ENCODE peak calls at places on chromosomes 12 and 14, in four cellular contexts. J is H1, H is GM12891, K is HepG2. C is an unnamed sample.

GRCh38 chr12:4435537-4435936 is 10.1 kb downstream of the FGF6 start:
- DNase-seq in J (peak), H (no peak), K (no peak), C (no peak)

GRCh38 chr12:14560904-14561574 is 6.6 kb downstream of the PLBD1 start:
- DNase-seq in J (no peak), H (no peak), K (no peak), C (no peak)

GRCh38 chr12:93918262-93918661 is 230.1 kb upstream of the PLXNC1 start:
- DNase-seq in J (no peak), H (no peak), K (no peak), C (no peak)

GRCh38 chr14:57060276-57060956 is 208.3 kb downstream of the EXOC5 start:
- DNase-seq in J (no peak), H (peak), K (no peak), C (no peak)

GRCh38 chr12:131827961-131828534 is at the start of gene MMP17:
- DNase-seq in J (peak), H (peak), K (no peak), C (peak)

GRCh38 chr14:34981743-34982420 is 910 bp upstream of the SRP54 start:
- DNase-seq in J (no peak), H (no peak), K (no peak), C (no peak)

GRCh38 chr12:25984759-25985158 is 26.3 kb downstream of the RASSF8 start:
- DNase-seq in J (no peak), H (no peak), K (no peak), C (no peak)

GRCh38 chr14:36344211-36344610 is 23.8 kb upstream of the MBIP start:
- DNase-seq in J (no peak), H (no peak), K (no peak), C (no peak)

GRCh38 chr12:87687362-87687761 is 341.8 kb downstream of the C12orf50 start:
- DNase-seq in J (no peak), H (no peak), K (no peak), C (no peak)

GRCh38 chr14:78608998-78609787 is 439.0 kb downstream of the NRXN3 start:
- DNase-seq in J (no peak), H (no peak), K (no peak), C (no peak)

GRCh38 chr12:24661657-24662096 is 287.2 kb downstream of the BCAT1 start:
- DNase-seq in J (no peak), H (no peak), K (peak), C (no peak)

GRCh38 chr12:107091989-107092641 is 1.2 kb downstream of the CRY1 start:
- DNase-seq in J (no peak), H (no peak), K (peak), C (no peak)

GRCh38 chr12:50017653-50018052 is 7.6 kb downstream of the RACGAP1 start:
- DNase-seq in J (no peak), H (no peak), K (no peak), C (no peak)

GRCh38 chr12:42104087-42104486 is 40.6 kb downstream of the GXYLT1 start:
- DNase-seq in J (no peak), H (no peak), K (no peak), C (no peak)

GRCh38 chr14:32593290-32593942 is 264.3 kb downstream of the AKAP6 start:
- DNase-seq in J (no peak), H (no peak), K (no peak), C (no peak)

GRCh38 chr14:81303258-81303935 is 82.6 kb upstream of the GTF2A1 start:
- DNase-seq in J (no peak), H (no peak), K (peak), C (no peak)

GRCh38 chr12:132071837-132072384 is 72.2 kb downstream of the DDX51 start:
- DNase-seq in J (no peak), H (no peak), K (no peak), C (no peak)

GRCh38 chr12:96766232-96766631 is 140.8 kb upstream of the NEDD1 start:
- DNase-seq in J (no peak), H (no peak), K (peak), C (no peak)

GRCh38 chr14:33848706-33849454 is 102.0 kb downstream of the EGLN3 start:
- DNase-seq in J (peak), H (no peak), K (peak), C (no peak)

GRCh38 chr14:73503648-73504047 is 12.9 kb downstream of the RIOX1 start:
- DNase-seq in J (no peak), H (no peak), K (no peak), C (no peak)

GRCh38 chr12:52529417-52529816 is 9.2 kb upstream of the KRT5 start:
- DNase-seq in J (no peak), H (no peak), K (no peak), C (no peak)

GRCh38 chr12:45613855-45614254 is 115.7 kb upstream of the ARID2 start:
- DNase-seq in J (no peak), H (no peak), K (no peak), C (no peak)

GRCh38 chr12:111221296-111222026 is 147.4 kb downstream of the PHETA1 start:
- DNase-seq in J (no peak), H (no peak), K (no peak), C (no peak)

GRCh38 chr14:24954037-24954696 is 95.8 kb downstream of the STXBP6 start:
- DNase-seq in J (no peak), H (no peak), K (no peak), C (no peak)

GRCh38 chr12:80648866-80649265 is 58.6 kb upstream of the MYF6 start:
- DNase-seq in J (no peak), H (no peak), K (no peak), C (no peak)

GRCh38 chr14:23544511-23545447 is 6.8 kb downstream of the ZFHX2 start:
- DNase-seq in J (peak), H (no peak), K (no peak), C (no peak)

DNA sequence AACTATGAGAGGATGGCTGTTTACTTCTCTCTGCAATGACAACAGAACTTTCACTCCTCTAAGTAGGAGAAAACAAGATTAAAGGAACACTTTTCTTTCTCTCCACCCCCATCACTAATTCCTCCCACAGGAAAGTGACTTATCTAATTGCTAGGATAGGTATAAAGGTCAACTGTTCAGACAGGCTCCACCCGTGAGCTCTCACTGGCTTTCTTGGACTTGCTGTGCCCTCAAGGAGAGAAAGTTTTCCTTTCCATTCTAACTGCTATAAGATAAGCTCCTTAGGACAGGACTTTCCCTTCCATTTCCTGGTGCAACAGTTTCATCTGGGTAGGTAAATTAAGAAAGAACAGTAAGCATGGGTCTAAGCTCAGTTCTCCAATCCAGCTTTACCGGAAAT is 4.8 kb downstream of the SLC41A2 start:
- DNase-seq in J (no peak), H (no peak), K (no peak), C (no peak)
- TF ChIP-seq TAF1 in J (no peak), H (no peak), K (no peak), C (no peak)

GRCh38 chr12:102182635-102183034 is 15.0 kb downstream of the PMCH start:
- DNase-seq in J (no peak), H (no peak), K (no peak), C (no peak)
- TF ChIP-seq POLR2AphosphoS5 in J (no peak), H (no peak), K (no peak), C (no peak)

GRCh38 chr14:99793213-99794155 is at the start of gene EML1:
- DNase-seq in J (peak), H (peak), K (peak), C (peak)

GRCh38 chr14:99794156-99794780 is 1.1 kb downstream of the EML1 start:
- DNase-seq in J (no peak), H (no peak), K (no peak), C (no peak)

GRCh38 chr14:99791476-99792283 is 1.5 kb upstream of the EML1 start:
- DNase-seq in J (no peak), H (no peak), K (no peak), C (no peak)

GRCh38 chr14:99790978-99791376 is 2.2 kb upstream of the EML1 start:
- DNase-seq in J (no peak), H (no peak), K (no peak), C (no peak)

DNA sequence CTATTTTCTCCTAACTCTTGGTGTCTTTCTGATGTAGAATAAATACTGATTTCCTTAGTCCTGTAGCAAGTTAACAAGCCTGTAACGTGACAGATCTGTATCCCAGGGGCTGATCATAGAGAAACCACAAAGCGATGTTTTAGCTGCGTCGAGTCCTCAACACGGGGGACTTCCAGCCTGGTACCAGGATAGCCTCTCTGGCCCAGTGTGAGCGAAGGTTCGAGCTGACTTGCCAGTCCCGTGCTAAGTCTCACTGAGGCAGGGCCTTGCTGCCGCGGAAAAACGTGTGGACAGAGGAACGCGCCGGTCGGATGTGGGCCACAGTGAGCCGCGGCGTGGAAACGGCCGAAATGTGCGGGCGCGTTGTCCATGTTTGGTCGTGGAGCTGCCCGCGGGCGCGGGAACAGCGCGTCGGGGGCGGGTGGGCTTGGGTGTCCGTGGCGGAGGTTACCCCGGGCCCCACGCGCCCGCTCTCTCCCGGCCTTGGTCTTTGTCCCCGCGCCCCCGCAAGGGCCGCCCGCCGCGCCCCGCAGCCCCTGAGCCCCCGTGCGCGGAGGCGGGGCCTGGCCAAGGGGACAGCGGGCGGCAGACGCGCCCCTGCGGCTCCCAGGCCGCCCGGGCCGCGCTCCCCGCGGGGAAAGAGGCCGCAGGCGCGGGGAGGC is 531 bp upstream of the EML1 start:
- DNase-seq in J (no peak), H (no peak), K (no peak), C (no peak)
- TF ChIP-seq TAF1 in J (no peak), H (no peak), K (no peak), C (no peak)

GRCh38 chr14:101554991-101555668 is 6.2 kb upstream of the DIO3 start:
- DNase-seq in J (no peak), H (no peak), K (peak), C (no peak)

GRCh38 chr14:101557811-101558738 is 3.2 kb upstream of the DIO3 start:
- DNase-seq in J (no peak), H (no peak), K (peak), C (no peak)

GRCh38 chr14:101556131-101556530 is 5.2 kb upstream of the DIO3 start:
- DNase-seq in J (no peak), H (no peak), K (no peak), C (no peak)

GRCh38 chr14:101557321-101557695 is 4.0 kb upstream of the DIO3 start:
- DNase-seq in J (no peak), H (no peak), K (no peak), C (no peak)

DNA sequence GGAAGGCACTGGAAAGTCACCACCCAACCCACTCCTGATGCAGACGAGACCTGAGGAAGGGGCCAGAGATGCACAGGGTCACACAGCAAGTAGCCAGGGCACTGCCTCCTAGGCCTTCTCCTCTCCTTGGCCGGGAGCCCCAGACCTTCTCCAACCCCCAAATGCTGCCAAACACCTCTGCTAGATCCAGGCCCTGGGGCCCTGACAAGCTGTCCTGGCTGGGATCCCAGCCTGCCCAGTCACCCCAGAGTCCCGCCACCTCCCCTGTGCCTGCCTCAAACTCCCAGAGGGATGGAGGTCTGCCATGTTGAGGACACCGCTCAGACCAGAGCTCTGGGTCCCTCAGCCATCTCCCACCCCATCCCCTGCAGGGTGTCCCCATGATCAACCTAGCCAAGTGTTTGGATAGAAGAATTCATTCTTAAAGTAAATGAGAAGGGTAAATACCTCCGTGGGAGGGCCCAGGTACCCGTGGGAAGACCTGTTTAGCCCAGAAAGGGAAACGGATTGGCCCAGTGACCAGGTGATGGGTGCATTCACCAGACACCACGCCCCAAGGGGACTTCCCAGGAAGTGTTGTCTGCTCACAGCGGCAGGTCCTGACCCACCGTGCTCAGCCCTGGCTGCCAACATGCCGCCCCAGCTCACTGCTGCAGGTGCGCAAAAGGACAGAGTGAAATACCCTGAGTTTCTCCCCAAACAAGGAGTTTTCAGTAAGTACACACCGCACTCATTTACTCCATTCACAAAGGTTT is 4.6 kb upstream of the DIO3 start:
- DNase-seq in J (no peak), H (no peak), K (no peak), C (no peak)
- TF ChIP-seq POLR2AphosphoS5 in J (no peak), H (no peak), K (no peak), C (no peak)

GRCh38 chr14:68950111-68950510 is 29.0 kb downstream of the ACTN1 start:
- DNase-seq in J (no peak), H (no peak), K (peak), C (no peak)
- TF ChIP-seq TAF1 in J (no peak), H (no peak), K (no peak), C (no peak)

DNA sequence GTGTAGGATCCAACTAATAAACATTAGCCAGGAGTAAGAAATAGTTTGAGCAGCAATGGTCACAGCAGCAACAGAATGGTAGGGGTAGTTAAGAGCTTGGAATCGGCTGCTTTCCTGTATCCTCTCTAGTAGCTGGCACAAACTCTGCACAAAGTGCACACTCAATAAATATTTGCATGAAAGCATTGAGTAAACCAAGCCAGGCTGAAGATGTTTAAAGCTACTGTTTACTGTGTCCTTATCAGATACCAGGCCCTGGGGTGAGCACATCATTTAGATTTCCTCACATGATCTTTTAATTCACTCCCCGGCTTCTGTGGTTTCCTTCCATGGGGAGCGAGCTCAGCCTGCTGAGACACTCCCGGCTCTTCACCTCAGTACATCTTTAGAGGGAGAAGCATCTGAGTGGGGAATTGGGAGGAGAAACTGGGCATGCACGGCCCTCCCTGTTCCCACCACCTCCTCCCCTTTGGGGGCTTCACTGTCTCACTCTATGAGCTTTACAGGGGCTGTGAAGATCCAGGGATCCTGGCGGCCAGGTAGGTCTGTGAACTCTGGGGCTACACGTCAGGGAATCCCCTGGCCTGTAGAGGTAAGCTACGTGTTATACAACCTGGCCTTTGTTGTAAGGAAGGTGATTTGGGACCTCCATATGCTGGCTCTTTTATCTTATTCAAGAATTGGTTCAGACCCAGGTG is 107.2 kb upstream of the VASH1 start:
- DNase-seq in J (no peak), H (no peak), K (peak), C (no peak)
- TF ChIP-seq POLR2AphosphoS5 in J (no peak), H (no peak), K (no peak), C (no peak)

DNA sequence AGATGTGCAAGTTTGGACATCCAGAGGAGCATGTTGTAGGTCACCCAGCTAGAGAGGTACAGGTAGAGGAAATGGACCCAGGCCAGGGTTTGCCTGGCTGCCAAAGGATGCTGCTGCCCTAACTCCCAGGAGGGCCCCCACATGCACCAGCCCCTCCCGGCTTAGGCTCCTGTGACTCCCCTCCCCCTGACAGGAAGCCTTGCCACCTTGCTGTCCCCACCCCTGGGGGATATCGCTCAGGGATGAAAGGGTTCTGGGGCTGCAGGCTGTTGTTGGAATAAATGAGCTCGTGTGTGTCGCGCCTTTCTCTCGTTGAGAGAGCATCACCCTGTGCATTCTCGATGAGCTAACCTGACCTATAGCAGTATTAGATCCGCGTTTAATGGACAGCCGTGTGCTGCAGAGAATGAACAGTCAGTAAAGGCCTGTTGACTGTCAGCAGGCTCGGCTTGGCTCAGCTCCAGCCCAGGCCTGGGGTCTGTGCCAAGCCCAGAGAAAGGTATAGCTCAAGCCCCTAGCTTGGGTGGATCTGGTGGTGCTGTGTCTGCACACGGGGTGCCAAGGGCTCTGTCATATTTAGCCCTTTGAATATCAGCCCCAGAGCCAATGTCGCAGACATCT is 242.4 kb downstream of the SLC41A2 start:
- DNase-seq in J (no peak), H (no peak), K (no peak), C (no peak)
- TF ChIP-seq TAF1 in J (no peak), H (no peak), K (no peak), C (no peak)

GRCh38 chr14:75088566-75089373 is 19.3 kb downstream of the ZC2HC1C start:
- DNase-seq in J (peak), H (peak), K (peak), C (no peak)
- TF ChIP-seq POLR2AphosphoS5 in J (no peak), H (no peak), K (no peak), C (no peak)

DNA sequence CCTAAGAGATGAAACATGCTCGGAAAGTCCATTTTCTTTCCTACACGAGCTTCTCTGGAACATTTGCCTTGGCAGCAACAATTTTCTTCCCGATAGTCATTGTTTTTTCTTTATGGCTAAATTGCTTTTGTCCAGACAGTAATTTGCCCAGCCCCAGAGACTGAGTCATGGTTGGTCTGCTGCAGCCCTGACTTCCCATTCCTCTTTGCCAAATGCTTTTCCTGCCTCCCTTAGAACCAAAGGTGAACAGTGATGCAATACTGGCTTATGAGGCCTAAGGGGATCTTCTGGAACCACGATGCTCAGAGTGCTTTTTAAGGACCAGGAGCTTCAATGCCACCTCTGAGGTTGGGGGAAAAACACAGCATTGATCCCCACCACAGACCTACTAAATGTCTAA is 1599.6 kb upstream of the TMEM132C start:
- DNase-seq in J (no peak), H (no peak), K (no peak), C (no peak)
- TF ChIP-seq TAF1 in J (no peak), H (no peak), K (no peak), C (no peak)

GRCh38 chr14:93073833-93074769 is 41.6 kb downstream of the ITPK1 start:
- DNase-seq in J (no peak), H (no peak), K (peak), C (no peak)
- TF ChIP-seq POLR2AphosphoS5 in J (no peak), H (no peak), K (no peak), C (no peak)